ENCODE peak calls at places on chromosomes 16 and 17, in seven cellular contexts. X, N, M, C, B, H and J are unnamed samples.

GRCh38 chr17:16929757-16930520 is 42.0 kb downstream of the TNFRSF13B start:
- DNase-seq in X (no peak), N (peak), M (no peak), C (no peak), B (no peak), H (no peak), J (no peak)

GRCh38 chr17:67223924-67224323 is 21.1 kb downstream of the HELZ start:
- DNase-seq in X (no peak), N (no peak), M (no peak), C (no peak), B (no peak), H (no peak), J (no peak)

GRCh38 chr17:3877220-3877619 is 15.6 kb downstream of the CAMKK1 start:
- DNase-seq in X (no peak), N (no peak), M (no peak), C (no peak), B (no peak), H (no peak), J (no peak)

GRCh38 chr16:8623634-8624033 is 2.1 kb downstream of the METTL22 start:
- DNase-seq in X (no peak), N (no peak), M (no peak), C (no peak), B (no peak), H (no peak), J (no peak)

GRCh38 chr17:10021239-10021638 is 116.2 kb upstream of the RCVRN start:
- DNase-seq in X (peak), N (peak), M (no peak), C (no peak), B (no peak), H (no peak), J (no peak)

GRCh38 chr17:28907052-28907438 is 4.2 kb upstream of the DHRS13 start:
- DNase-seq in X (no peak), N (no peak), M (no peak), C (no peak), B (no peak), H (no peak), J (no peak)

GRCh38 chr17:19538095-19539039 is 4.7 kb downstream of the SLC47A1 start:
- DNase-seq in X (peak), N (peak), M (no peak), C (no peak), B (no peak), H (no peak), J (peak)

GRCh38 chr16:16025214-16025968 is 76.0 kb downstream of the ABCC1 start:
- DNase-seq in X (no peak), N (no peak), M (no peak), C (no peak), B (peak), H (peak), J (no peak)

GRCh38 chr16:85525464-85526117 is 87.5 kb upstream of the GSE1 start:
- DNase-seq in X (no peak), N (no peak), M (no peak), C (no peak), B (no peak), H (no peak), J (no peak)

GRCh38 chr17:7404737-7405412 is 978 bp upstream of the TMEM256 start:
- DNase-seq in X (no peak), N (peak), M (peak), C (no peak), B (peak), H (no peak), J (no peak)

GRCh38 chr17:335691-336090 is 16.9 kb downstream of the RPH3AL start:
- DNase-seq in X (no peak), N (peak), M (no peak), C (no peak), B (no peak), H (no peak), J (no peak)

GRCh38 chr16:11323551-11324336 is 21.5 kb upstream of the RMI2 start:
- DNase-seq in X (no peak), N (no peak), M (no peak), C (no peak), B (no peak), H (no peak), J (no peak)

GRCh38 chr17:2075336-2076056 is 20.6 kb downstream of the HIC1 start:
- DNase-seq in X (no peak), N (no peak), M (no peak), C (no peak), B (no peak), H (no peak), J (no peak)

GRCh38 chr17:47297661-47298400 is 25.9 kb upstream of the EFCAB13 start:
- DNase-seq in X (no peak), N (no peak), M (no peak), C (no peak), B (no peak), H (no peak), J (no peak)

GRCh38 chr16:85857406-85857805 is 41.6 kb upstream of the IRF8 start:
- DNase-seq in X (no peak), N (no peak), M (no peak), C (no peak), B (no peak), H (no peak), J (no peak)

GRCh38 chr17:43702636-43703035 is 40.9 kb upstream of the MEOX1 start:
- DNase-seq in X (no peak), N (no peak), M (no peak), C (no peak), B (no peak), H (no peak), J (no peak)

GRCh38 chr16:29905668-29906067 is 5.4 kb downstream of the ASPHD1 start:
- DNase-seq in X (no peak), N (no peak), M (no peak), C (no peak), B (no peak), H (no peak), J (no peak)

GRCh38 chr16:77298638-77299360 is 99.6 kb downstream of the SYCE1L start:
- DNase-seq in X (no peak), N (no peak), M (no peak), C (no peak), B (no peak), H (no peak), J (no peak)

GRCh38 chr17:48023408-48024148 is 14.0 kb downstream of the COPZ2 start:
- DNase-seq in X (peak), N (peak), M (peak), C (peak), B (peak), H (peak), J (peak)

GRCh38 chr16:27982184-27982583 is 81.3 kb downstream of the GSG1L start:
- DNase-seq in X (no peak), N (no peak), M (no peak), C (no peak), B (no peak), H (no peak), J (no peak)

GRCh38 chr17:69466905-69467630 is 52.6 kb downstream of the MAP2K6 start:
- DNase-seq in X (no peak), N (no peak), M (no peak), C (no peak), B (no peak), H (no peak), J (peak)

GRCh38 chr16:11155284-11155806 is 100.7 kb downstream of the SOCS1 start:
- DNase-seq in X (no peak), N (no peak), M (no peak), C (no peak), B (no peak), H (no peak), J (no peak)

GRCh38 chr16:20944861-20945390 is 44.4 kb downstream of the LYRM1 start:
- DNase-seq in X (no peak), N (no peak), M (no peak), C (no peak), B (no peak), H (no peak), J (no peak)

GRCh38 chr17:27888072-27888471 is 5.1 kb downstream of the LYRM9 start:
- DNase-seq in X (no peak), N (no peak), M (no peak), C (no peak), B (no peak), H (no peak), J (no peak)

GRCh38 chr17:1562178-1562643 is 381 bp downstream of the PITPNA start:
- DNase-seq in X (peak), N (peak), M (no peak), C (no peak), B (peak), H (peak), J (no peak)

GRCh38 chr16:54317306-54317705 is 30.7 kb upstream of the IRX3 start:
- DNase-seq in X (no peak), N (no peak), M (no peak), C (no peak), B (no peak), H (no peak), J (no peak)

GRCh38 chr17:54992797-54993639 is 24.5 kb downstream of the STXBP4 start:
- DNase-seq in X (no peak), N (no peak), M (no peak), C (no peak), B (no peak), H (no peak), J (peak)

GRCh38 chr17:74981979-74982662 is 5.3 kb upstream of the CDR2L start:
- DNase-seq in X (peak), N (no peak), M (peak), C (peak), B (peak), H (peak), J (peak)

GRCh38 chr17:5418858-5419355 is 555 bp downstream of the NUP88 start:
- DNase-seq in X (peak), N (no peak), M (no peak), C (no peak), B (no peak), H (peak), J (peak)

GRCh38 chr16:29318037-29318436 is 88.5 kb downstream of the NPIPB11 start:
- DNase-seq in X (no peak), N (no peak), M (no peak), C (no peak), B (no peak), H (no peak), J (no peak)

GRCh38 chr16:4339909-4340308 is 11.2 kb downstream of the PAM16 start:
- DNase-seq in X (no peak), N (peak), M (no peak), C (no peak), B (no peak), H (no peak), J (no peak)

GRCh38 chr16:84614075-84614474 is 3.8 kb downstream of the COTL1 start:
- DNase-seq in X (no peak), N (no peak), M (no peak), C (no peak), B (no peak), H (no peak), J (no peak)

GRCh38 chr16:15518412-15519351 is 84.3 kb downstream of the BMERB1 start:
- DNase-seq in X (no peak), N (no peak), M (no peak), C (no peak), B (no peak), H (no peak), J (no peak)

GRCh38 chr16:17483266-17483864 is 12.6 kb upstream of the XYLT1 start:
- DNase-seq in X (no peak), N (no peak), M (no peak), C (no peak), B (no peak), H (no peak), J (peak)

GRCh38 chr17:2029911-2030778 is at the start of gene DPH1:
- DNase-seq in X (peak), N (peak), M (peak), C (no peak), B (peak), H (peak), J (peak)

GRCh38 chr16:380837-381787 is 666 bp downstream of the PGAP6 start:
- DNase-seq in X (no peak), N (peak), M (no peak), C (no peak), B (no peak), H (no peak), J (peak)

GRCh38 chr17:50280068-50280467 is 5.8 kb downstream of the TMEM92 start:
- DNase-seq in X (peak), N (no peak), M (no peak), C (no peak), B (no peak), H (no peak), J (peak)

GRCh38 chr16:31350275-31351005 is 4.5 kb upstream of the ITGAX start:
- DNase-seq in X (no peak), N (no peak), M (no peak), C (no peak), B (no peak), H (no peak), J (no peak)

DNA sequence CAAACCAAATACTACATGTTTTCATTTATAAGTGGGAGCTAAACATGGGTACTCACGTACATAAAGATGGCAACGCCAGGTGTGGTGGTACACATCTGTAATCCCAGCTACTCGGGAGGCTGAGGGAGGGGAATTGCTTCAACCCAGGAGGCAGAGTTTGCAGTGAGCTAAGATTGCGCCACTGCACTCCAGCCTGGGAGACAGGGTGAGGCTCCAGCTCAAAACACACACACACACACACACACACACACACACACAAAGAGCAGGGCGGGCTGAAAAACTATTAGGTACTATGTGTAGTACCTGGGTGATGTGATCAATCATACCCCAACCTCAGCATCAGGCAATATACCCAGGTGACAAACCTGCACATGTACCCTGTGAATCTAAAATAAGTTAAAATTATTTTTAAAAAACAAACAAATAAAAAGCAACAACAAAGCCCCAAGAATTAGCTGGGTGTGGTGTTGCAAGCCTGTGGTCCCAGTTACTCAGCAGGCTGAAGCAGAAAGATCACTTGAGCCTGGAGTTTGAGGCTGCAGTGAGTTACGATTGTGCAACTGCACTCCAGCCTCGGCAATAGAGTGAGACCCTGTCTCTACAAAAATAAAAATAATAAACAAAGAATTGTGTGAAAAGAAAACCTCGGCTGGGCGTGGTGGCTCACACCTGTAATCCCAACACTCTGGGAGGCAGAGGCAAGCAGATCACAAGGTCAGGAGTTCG is 11.9 kb upstream of the FAAP100 start:
- DNase-seq in X (no peak), N (no peak), M (no peak), C (no peak), B (no peak), H (no peak), J (no peak)
- H3K27ac ChIP-seq in X (no peak), N (no peak), M (no peak), C (peak), B (no peak), H (no peak), J (no peak)

GRCh38 chr16:89341697-89342694 is 124.5 kb downstream of the ZNF778 start:
- DNase-seq in X (no peak), N (peak), M (no peak), C (no peak), B (no peak), H (no peak), J (no peak)

GRCh38 chr16:89343501-89344291 is 126.2 kb downstream of the ZNF778 start:
- DNase-seq in X (peak), N (no peak), M (no peak), C (no peak), B (no peak), H (no peak), J (no peak)

GRCh38 chr16:89338863-89339262 is 121.4 kb downstream of the ZNF778 start:
- DNase-seq in X (no peak), N (peak), M (no peak), C (no peak), B (no peak), H (no peak), J (peak)

GRCh38 chr16:89344314-89344828 is 126.9 kb downstream of the ZNF778 start:
- DNase-seq in X (no peak), N (no peak), M (no peak), C (no peak), B (no peak), H (no peak), J (no peak)

GRCh38 chr16:89341274-89341673 is 123.8 kb downstream of the ZNF778 start:
- DNase-seq in X (no peak), N (no peak), M (no peak), C (no peak), B (no peak), H (no peak), J (no peak)
- H3K27ac ChIP-seq in X (no peak), N (no peak), M (no peak), C (no peak), B (no peak), H (no peak), J (no peak)

DNA sequence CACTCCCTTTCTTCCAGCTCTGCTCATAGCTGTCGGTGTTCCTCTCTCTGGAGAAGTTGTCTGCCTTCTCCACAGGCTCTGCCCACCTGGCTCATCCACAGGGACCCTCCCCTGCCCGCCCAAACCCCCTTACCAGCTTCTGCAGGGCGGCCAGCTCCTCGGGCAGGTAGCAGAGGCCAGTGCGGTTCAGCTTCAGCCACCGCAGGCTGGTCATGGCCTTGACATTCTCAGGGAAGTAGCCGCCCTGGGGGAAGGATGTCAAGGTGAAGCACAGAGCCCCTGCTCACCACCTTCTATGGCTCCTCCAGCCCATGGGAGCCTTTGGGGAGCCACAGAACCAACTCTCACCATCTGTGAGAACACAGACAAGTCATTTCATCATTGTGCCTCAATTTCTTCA is 1.8 kb downstream of the FLII start:
- DNase-seq in X (no peak), N (no peak), M (no peak), C (no peak), B (no peak), H (no peak), J (no peak)
- H3K27ac ChIP-seq in X (peak), N (no peak), M (no peak), C (no peak), B (peak), H (no peak), J (no peak)

GRCh38 chr17:79633154-79633553 is 22.3 kb upstream of the RBFOX3 start:
- DNase-seq in X (peak), N (peak), M (no peak), C (no peak), B (no peak), H (no peak), J (no peak)
- H3K27ac ChIP-seq in X (no peak), N (no peak), M (no peak), C (no peak), B (no peak), H (no peak), J (no peak)

GRCh38 chr17:64059756-64060155 is 39.3 kb upstream of the ICAM2 start:
- DNase-seq in X (no peak), N (no peak), M (no peak), C (no peak), B (no peak), H (no peak), J (no peak)
- H3K27ac ChIP-seq in X (peak), N (no peak), M (no peak), C (no peak), B (no peak), H (no peak), J (peak)

DNA sequence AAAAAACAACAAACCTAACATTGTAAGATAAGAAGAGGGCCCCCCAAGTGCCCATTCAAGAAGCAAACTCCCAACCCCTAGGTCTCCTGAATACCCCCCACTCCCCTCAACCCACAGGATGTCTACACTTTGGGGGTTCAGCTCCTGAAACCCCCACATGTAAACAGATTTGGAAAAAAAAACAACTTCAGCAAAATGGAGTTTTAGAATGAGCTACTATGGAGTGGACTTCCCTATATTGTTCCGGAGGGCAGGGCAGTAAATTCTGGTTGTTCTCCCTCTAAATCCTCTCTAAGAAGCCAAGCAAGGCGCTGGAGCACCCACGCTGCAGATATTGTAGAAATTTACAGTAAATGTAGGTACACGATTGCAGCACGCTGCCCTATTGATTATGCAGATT is 8.5 kb upstream of the ZFHX3 start:
- DNase-seq in X (no peak), N (no peak), M (no peak), C (no peak), B (no peak), H (no peak), J (no peak)
- H3K27ac ChIP-seq in X (peak), N (peak), M (peak), C (peak), B (peak), H (no peak), J (peak)

GRCh38 chr17:76480676-76481075 is 13.3 kb downstream of the AANAT start:
- DNase-seq in X (no peak), N (no peak), M (no peak), C (no peak), B (no peak), H (no peak), J (no peak)

GRCh38 chr17:76487451-76488192 is 13.6 kb downstream of the RHBDF2 start:
- DNase-seq in X (no peak), N (no peak), M (no peak), C (no peak), B (no peak), H (no peak), J (no peak)

GRCh38 chr17:76481091-76481655 is 13.8 kb downstream of the AANAT start:
- DNase-seq in X (peak), N (no peak), M (no peak), C (no peak), B (no peak), H (no peak), J (no peak)

GRCh38 chr17:76485569-76485968 is 15.7 kb downstream of the RHBDF2 start:
- DNase-seq in X (peak), N (no peak), M (no peak), C (no peak), B (no peak), H (no peak), J (no peak)

GRCh38 chr17:76484228-76484725 is 16.9 kb downstream of the AANAT start:
- DNase-seq in X (no peak), N (no peak), M (no peak), C (no peak), B (no peak), H (no peak), J (no peak)
- H3K27ac ChIP-seq in X (peak), N (no peak), M (peak), C (no peak), B (no peak), H (no peak), J (peak)

DNA sequence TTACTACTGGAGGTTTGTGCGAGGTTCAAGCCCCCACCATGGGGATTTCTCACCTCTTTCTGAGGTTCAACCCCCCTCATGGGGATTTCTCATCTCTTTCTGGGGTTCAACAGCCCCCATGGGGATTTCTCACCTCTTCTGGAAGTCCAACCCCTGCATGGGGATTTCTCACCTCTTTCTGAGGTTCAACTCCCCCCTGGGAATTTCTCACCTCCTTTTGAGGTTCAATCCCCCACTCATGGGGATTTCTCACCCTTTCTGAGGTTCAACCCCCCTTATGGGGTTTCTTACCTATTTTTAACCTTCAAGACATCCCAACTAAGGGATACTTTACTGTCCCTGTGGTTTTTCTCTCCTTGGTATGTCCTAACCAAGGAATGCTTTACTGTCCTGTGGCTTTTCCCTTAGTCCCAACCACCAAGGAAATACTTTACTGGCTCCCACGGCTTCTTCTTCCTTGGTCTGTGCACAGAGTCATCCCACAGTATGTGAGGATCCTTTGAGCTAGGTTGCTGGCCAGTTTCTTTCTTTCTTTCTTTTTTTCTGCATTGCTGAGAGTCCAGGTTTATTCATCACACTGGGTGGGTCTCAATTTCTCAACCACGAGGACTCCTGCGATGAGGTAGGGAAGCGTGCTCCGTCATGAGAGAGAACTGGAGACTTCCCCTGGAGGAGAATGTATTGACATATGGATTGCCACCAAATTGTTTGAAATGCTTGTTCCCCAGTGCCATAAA is 2140.2 kb downstream of the TP53TG3F start:
- DNase-seq in X (no peak), N (no peak), M (no peak), C (no peak), B (no peak), H (no peak), J (no peak)
- H3K27ac ChIP-seq in X (no peak), N (no peak), M (no peak), C (no peak), B (no peak), H (no peak), J (no peak)